ENCODE peak calls at places on chromosomes 11 and 22, in seven cellular contexts. A is thyroid gland; M is mammary epithelial cell; Z is neural progenitor cell; J is heart left ventricle; W is body of pancreas; B is CD8-positive, alpha-beta T cell. E is an unnamed sample. For H3K4me1, the result is how much of the 10 kb centered on the place peaks cover.

GRCh38 chr11:119578466-119579220 is 150.4 kb downstream of the NECTIN1 start:
- DNase-seq in B (no peak), A (no peak), Z (no peak), M (no peak), W (peak), J (no peak), E (no peak)

GRCh38 chr11:126090452-126090851 is 27.8 kb upstream of the CDON start:
- DNase-seq in J (no peak), M (no peak), B (no peak), Z (no peak), W (no peak), A (no peak), E (no peak)

GRCh38 chr11:71343828-71344400 is 91.5 kb upstream of the SHANK2 start:
- DNase-seq in Z (no peak), J (no peak), W (no peak), M (no peak), B (no peak), A (no peak), E (no peak)

GRCh38 chr11:130904380-130904779 is 11.9 kb downstream of the SNX19 start:
- DNase-seq in A (no peak), W (no peak), B (no peak), Z (peak), M (no peak), J (no peak), E (no peak)

GRCh38 chr11:116895053-116895757 is 57.8 kb upstream of the APOA1 start:
- DNase-seq in Z (peak), B (no peak), A (no peak), M (no peak), W (no peak), J (no peak), E (no peak)

GRCh38 chr11:104547996-104548661 is 350.1 kb downstream of the CASP12 start:
- DNase-seq in A (no peak), M (peak), B (no peak), W (no peak), J (no peak), Z (no peak), E (no peak)

GRCh38 chr22:23220485-23221350 is 40.4 kb downstream of the BCR start:
- DNase-seq in W (no peak), Z (no peak), A (no peak), M (peak), J (no peak), B (no peak), E (no peak)

GRCh38 chr11:67371549-67372231 is 1.7 kb downstream of the CLCF1 start:
- DNase-seq in J (no peak), M (no peak), B (no peak), W (peak), Z (peak), A (peak), E (no peak)

GRCh38 chr11:59193741-59194140 is 19.0 kb downstream of the MPEG1 start:
- DNase-seq in A (no peak), B (no peak), M (no peak), W (no peak), J (no peak), Z (no peak), E (peak)

GRCh38 chr11:132490976-132491375 is 1041.3 kb downstream of the OPCML start:
- DNase-seq in A (no peak), M (peak), W (no peak), B (no peak), Z (no peak), J (no peak), E (peak)

GRCh38 chr11:131883332-131883731 is 512.9 kb downstream of the NTM start:
- DNase-seq in W (no peak), B (no peak), M (no peak), Z (no peak), J (no peak), A (no peak), E (no peak)

GRCh38 chr22:35464399-35464798 is 64.5 kb downstream of the MCM5 start:
- DNase-seq in A (no peak), Z (no peak), W (no peak), M (no peak), B (no peak), J (no peak), E (no peak)

DNA sequence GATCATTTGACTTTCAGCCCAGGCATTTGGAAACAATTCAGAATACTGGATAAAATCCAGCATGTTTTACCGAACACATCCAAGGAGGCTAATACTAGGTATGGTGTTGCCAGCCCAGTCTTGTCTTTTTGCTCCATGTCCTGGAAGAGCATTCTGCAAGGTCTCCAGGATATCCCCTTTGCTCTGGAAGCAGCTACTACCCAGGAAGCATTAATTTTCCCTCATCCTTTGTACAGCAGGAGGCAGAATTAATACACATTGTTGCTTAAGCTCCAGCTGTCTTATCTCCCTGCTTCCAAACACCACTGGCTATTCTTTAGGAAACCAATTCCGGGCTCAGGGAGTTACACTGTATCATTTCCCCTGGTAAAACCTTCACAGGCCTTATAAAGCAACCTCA is 1.6 kb upstream of the UBASH3B start:
- DNase-seq in Z (no peak), A (no peak), M (no peak), W (no peak), J (no peak), B (no peak), E (peak)
- TF ChIP-seq CTCF in Z (no peak), A (no peak), M (no peak), W (no peak), J (no peak), B (no peak), E (no peak)

DNA sequence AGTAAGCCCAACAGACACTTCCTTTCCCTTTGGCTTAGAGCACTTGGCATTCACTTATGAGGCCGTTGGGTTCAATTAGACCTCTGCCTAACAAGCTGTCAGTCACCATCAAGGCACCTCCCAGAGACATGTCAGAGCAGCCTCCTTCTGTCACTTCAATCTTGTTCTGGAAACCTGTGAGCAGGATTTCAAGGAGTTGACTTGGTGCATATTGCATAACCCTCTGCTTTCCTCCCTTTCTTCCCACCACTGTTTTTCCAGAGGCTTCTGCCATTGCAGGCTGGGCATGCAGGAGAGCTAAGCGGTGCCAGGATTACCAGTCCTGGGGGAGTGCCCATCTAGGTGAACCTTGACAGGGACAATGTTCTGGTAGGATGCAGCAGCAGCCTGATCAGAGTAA is 484.2 kb upstream of the LRRC4C start:
- DNase-seq in W (no peak), M (peak), A (no peak), B (no peak), J (no peak), Z (no peak), E (no peak)
- H3K27ac ChIP-seq in W (no peak), M (no peak), A (no peak), B (no peak), J (no peak), Z (no peak), E (no peak)

DNA sequence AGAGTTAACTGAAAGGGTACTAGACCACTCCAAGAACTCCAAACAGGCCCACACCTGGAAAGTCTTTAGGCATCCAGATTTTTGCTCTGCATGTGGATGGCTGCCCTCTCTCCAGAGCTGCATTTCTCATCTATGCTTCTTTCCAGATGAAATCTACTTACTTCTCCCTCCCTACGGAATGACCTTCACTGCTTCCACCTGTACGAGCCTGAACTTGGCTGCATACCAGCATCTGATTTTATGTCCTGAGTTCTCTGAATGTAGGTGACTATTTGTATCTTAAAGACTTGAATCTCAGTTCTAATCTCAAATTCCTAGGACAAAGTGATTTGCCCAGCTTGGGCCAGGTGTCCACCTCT is 13.3 kb downstream of the CELF1 start:
- DNase-seq in B (no peak), J (no peak), A (no peak), W (peak), M (no peak), Z (no peak), E (no peak)
- H3K4me1 ChIP-seq in B (half or more), J (half or more), A (under half), W (under half), M (under half), Z (under half), E (under half)

DNA sequence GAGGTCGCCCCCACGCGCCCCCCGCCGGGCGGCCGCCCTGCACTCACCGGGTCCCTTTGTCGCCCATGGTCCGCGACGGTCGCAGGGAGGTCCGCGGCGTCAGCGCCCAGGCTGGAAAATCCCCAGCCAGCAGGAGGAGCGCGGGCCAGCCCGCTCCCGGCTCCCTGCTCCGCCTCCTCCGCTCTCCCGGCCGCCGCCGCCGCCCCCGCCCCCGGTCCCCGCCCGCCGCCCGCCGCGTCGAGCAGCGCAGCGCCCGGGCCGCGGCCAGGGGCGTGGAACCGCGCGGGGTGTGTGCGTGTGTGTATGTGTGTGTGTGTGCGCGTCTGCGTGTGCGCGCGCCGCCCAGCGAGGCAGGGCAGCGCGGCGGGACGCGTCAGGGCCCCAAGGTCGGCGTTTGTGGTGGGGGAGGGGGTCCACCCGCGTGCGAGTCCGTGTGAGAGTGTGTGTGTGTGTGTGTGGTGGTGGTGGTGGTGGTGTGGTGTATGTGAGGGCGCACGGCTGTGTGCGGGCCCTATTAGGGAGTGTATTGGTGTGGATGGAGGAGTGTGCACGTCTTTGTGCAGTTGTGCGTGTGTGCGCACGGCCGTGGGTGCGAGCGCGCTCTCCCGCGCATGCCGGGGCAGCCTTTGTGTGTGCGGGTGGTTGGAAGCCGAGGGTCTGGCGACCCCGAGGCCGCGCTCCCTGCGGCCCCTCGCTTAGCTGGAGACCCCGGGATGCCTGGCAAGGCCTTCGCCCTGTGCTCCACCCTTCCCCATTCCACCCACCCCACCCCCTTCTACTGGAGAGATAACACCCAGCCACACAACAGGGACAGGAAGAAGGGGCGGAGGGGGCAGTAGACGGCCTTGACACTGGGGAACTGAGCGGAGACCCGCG is at the start of gene ARRB1:
- DNase-seq in J (peak), A (peak), Z (peak), W (peak), M (no peak), B (peak), E (peak)
- TF ChIP-seq CTCF in J (peak), A (no peak), Z (peak), W (no peak), M (no peak), B (no peak), E (no peak)

GRCh38 chr11:94926271-94926625 is 47.1 kb downstream of the CWC15 start:
- DNase-seq in B (no peak), W (no peak), Z (no peak), M (no peak), A (no peak), J (no peak), E (no peak)

GRCh38 chr11:94925422-94926270 is 47.7 kb downstream of the CWC15 start:
- DNase-seq in W (no peak), M (no peak), B (no peak), J (no peak), Z (no peak), A (no peak), E (no peak)

GRCh38 chr11:94924074-94925031 is 49.0 kb downstream of the CWC15 start:
- DNase-seq in A (no peak), B (no peak), M (no peak), Z (no peak), W (no peak), J (no peak), E (no peak)

GRCh38 chr11:94926698-94927237 is 46.6 kb downstream of the CWC15 start:
- DNase-seq in Z (no peak), B (no peak), A (peak), W (peak), J (peak), M (no peak), E (peak)

GRCh38 chr11:94922675-94923347 is 50.5 kb downstream of the CWC15 start:
- DNase-seq in W (no peak), J (no peak), Z (no peak), B (no peak), M (no peak), A (no peak), E (no peak)
- H3K27ac ChIP-seq in W (no peak), J (no peak), Z (no peak), B (no peak), M (no peak), A (no peak), E (no peak)

GRCh38 chr11:27330633-27331270 is 32.3 kb downstream of the CCDC34 start:
- DNase-seq in B (no peak), M (no peak), J (no peak), Z (no peak), W (no peak), A (no peak), E (no peak)

GRCh38 chr11:27329867-27330632 is 33.0 kb downstream of the CCDC34 start:
- DNase-seq in Z (no peak), J (no peak), M (peak), A (no peak), B (no peak), W (no peak), E (no peak)

GRCh38 chr11:27331984-27332383 is 31.0 kb downstream of the CCDC34 start:
- DNase-seq in J (no peak), Z (no peak), W (no peak), B (no peak), A (no peak), M (no peak), E (no peak)

GRCh38 chr11:27328602-27329001 is 34.4 kb downstream of the CCDC34 start:
- DNase-seq in A (no peak), Z (no peak), M (no peak), J (no peak), W (no peak), B (no peak), E (peak)
- H3K4me1 ChIP-seq in A (under half), Z (under half), M (under half), J (under half), W (under half), B (under half), E (under half)

GRCh38 chr22:50271519-50271970 is 1.4 kb upstream of the MAPK11 start:
- DNase-seq in J (peak), A (peak), B (peak), Z (peak), M (peak), W (peak), E (peak)

GRCh38 chr22:50269573-50270301 is 443 bp downstream of the MAPK11 start:
- DNase-seq in J (no peak), Z (no peak), A (peak), W (no peak), M (no peak), B (no peak), E (peak)

GRCh38 chr22:50268655-50269113 is 1.5 kb downstream of the MAPK11 start:
- DNase-seq in M (no peak), B (no peak), J (no peak), A (peak), Z (no peak), W (peak), E (peak)

GRCh38 chr22:50271011-50271394 is 823 bp upstream of the MAPK11 start:
- DNase-seq in Z (no peak), B (no peak), M (no peak), J (no peak), W (no peak), A (no peak), E (no peak)

GRCh38 chr22:50270302-50271010 is at the start of gene MAPK11:
- DNase-seq in W (peak), M (peak), A (peak), Z (peak), J (peak), B (peak), E (peak)
- TF ChIP-seq CTCF in W (no peak), M (no peak), A (no peak), Z (no peak), J (no peak), B (no peak), E (no peak)

DNA sequence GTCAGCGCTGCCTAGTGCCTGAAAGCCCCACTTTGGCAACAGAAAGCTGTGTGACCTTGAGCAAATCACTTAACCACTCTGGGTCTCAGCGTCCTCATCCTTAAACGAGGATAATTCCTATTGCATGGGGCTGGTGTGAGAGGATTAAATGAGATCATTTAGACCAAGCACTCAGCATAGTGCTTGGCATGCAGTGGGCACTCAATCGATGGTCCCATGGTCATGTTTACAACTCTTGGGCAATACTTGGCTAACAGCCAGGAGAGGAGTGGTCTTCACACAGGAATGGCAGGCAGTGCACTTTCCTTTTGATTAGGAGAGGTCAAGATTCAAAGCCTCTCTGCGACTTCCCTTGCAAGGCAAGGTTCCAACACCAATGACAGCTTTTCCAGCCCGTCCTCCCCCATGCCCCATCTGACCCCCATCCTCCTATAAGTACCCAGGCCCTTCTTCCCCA is 14.1 kb downstream of the TNKS1BP1 start:
- DNase-seq in A (peak), M (no peak), W (peak), J (no peak), Z (no peak), B (no peak), E (peak)
- H3K27ac ChIP-seq in A (peak), M (peak), W (peak), J (peak), Z (no peak), B (no peak), E (peak)

E was measured in testis.